ENCODE peak calls at places on chromosomes 3 and 15, in six cellular contexts. One of them, this sample, is unnamed.
A peak's percentile ranks its signal among the peaks of the same experiment; 100 is the strongest.

GRCh38 chr3:103367481-103367880 is 932.7 kb downstream of the ZPLD1 start:
- DNase-seq in upper lobe of right lung: no peak
- DNase-seq in thoracic aorta: no peak
- DNase-seq in esophagus squamous epithelium: no peak
- DNase-seq in HCT116: no peak
- DNase-seq in ovary: no peak
- DNase-seq in this sample: no peak

GRCh38 chr3:81451140-81451539 is 310.3 kb downstream of the GBE1 start:
- DNase-seq in HCT116: no peak
- DNase-seq in thoracic aorta: no peak
- DNase-seq in upper lobe of right lung: no peak
- DNase-seq in ovary: no peak
- DNase-seq in esophagus squamous epithelium: no peak
- DNase-seq in this sample: no peak

GRCh38 chr3:23831517-23832394 is 26.0 kb downstream of the UBE2E1 start:
- DNase-seq in upper lobe of right lung: no peak
- DNase-seq in ovary: no peak
- DNase-seq in thoracic aorta: no peak
- DNase-seq in esophagus squamous epithelium: no peak
- DNase-seq in HCT116: no peak
- DNase-seq in this sample: no peak

GRCh38 chr15:55434989-55435825 is 26.9 kb downstream of the PIERCE2 start:
- DNase-seq in upper lobe of right lung: no peak
- DNase-seq in HCT116: peak; percentile 42
- DNase-seq in thoracic aorta: no peak
- DNase-seq in esophagus squamous epithelium: no peak
- DNase-seq in ovary: no peak
- DNase-seq in this sample: no peak

GRCh38 chr15:66698971-66699370 is 3.1 kb upstream of the SMAD6 start:
- DNase-seq in esophagus squamous epithelium: no peak
- DNase-seq in thoracic aorta: no peak
- DNase-seq in upper lobe of right lung: no peak
- DNase-seq in HCT116: no peak
- DNase-seq in ovary: no peak
- DNase-seq in this sample: peak; percentile 82

GRCh38 chr3:187445352-187445751 is 77.2 kb downstream of the RTP4 start:
- DNase-seq in upper lobe of right lung: no peak
- DNase-seq in thoracic aorta: no peak
- DNase-seq in ovary: no peak
- DNase-seq in HCT116: no peak
- DNase-seq in esophagus squamous epithelium: no peak
- DNase-seq in this sample: no peak

GRCh38 chr15:84961114-84961452 is 20.6 kb upstream of the PDE8A start:
- DNase-seq in thoracic aorta: no peak
- DNase-seq in upper lobe of right lung: no peak
- DNase-seq in esophagus squamous epithelium: no peak
- DNase-seq in HCT116: no peak
- DNase-seq in ovary: no peak
- DNase-seq in this sample: no peak

GRCh38 chr15:49423021-49423420 is at the start of gene FGF7:
- DNase-seq in ovary: peak; percentile 42
- DNase-seq in upper lobe of right lung: no peak
- DNase-seq in thoracic aorta: no peak
- DNase-seq in HCT116: no peak
- DNase-seq in esophagus squamous epithelium: no peak
- DNase-seq in this sample: no peak

GRCh38 chr3:123602325-123602724 is 17.5 kb upstream of the HACD2 start:
- DNase-seq in upper lobe of right lung: no peak
- DNase-seq in HCT116: peak; percentile 69
- DNase-seq in esophagus squamous epithelium: no peak
- DNase-seq in ovary: no peak
- DNase-seq in thoracic aorta: no peak
- DNase-seq in this sample: no peak

GRCh38 chr15:69793436-69793782 is 304.3 kb downstream of the TLE3 start:
- DNase-seq in upper lobe of right lung: no peak
- DNase-seq in thoracic aorta: no peak
- DNase-seq in HCT116: no peak
- DNase-seq in ovary: no peak
- DNase-seq in esophagus squamous epithelium: no peak
- DNase-seq in this sample: peak; percentile 31

GRCh38 chr3:151315846-151316245 is 774 bp downstream of the GPR87 start:
- DNase-seq in HCT116: no peak
- DNase-seq in upper lobe of right lung: no peak
- DNase-seq in ovary: no peak
- DNase-seq in esophagus squamous epithelium: no peak
- DNase-seq in thoracic aorta: no peak
- DNase-seq in this sample: no peak

GRCh38 chr15:68252925-68253534 is 23.5 kb upstream of the CLN6 start:
- DNase-seq in ovary: peak; percentile 57
- DNase-seq in upper lobe of right lung: no peak
- DNase-seq in thoracic aorta: no peak
- DNase-seq in HCT116: peak; percentile 79
- DNase-seq in esophagus squamous epithelium: no peak
- DNase-seq in this sample: peak; percentile 69

GRCh38 chr3:194422188-194422587 is 23.1 kb upstream of the GP5 start:
- DNase-seq in upper lobe of right lung: no peak
- DNase-seq in ovary: no peak
- DNase-seq in esophagus squamous epithelium: no peak
- DNase-seq in HCT116: no peak
- DNase-seq in thoracic aorta: no peak
- DNase-seq in this sample: no peak

GRCh38 chr3:2697589-2697988 is 412.6 kb downstream of the IL5RA start:
- DNase-seq in thoracic aorta: no peak
- DNase-seq in HCT116: no peak
- DNase-seq in ovary: no peak
- DNase-seq in upper lobe of right lung: no peak
- DNase-seq in esophagus squamous epithelium: no peak
- DNase-seq in this sample: no peak

GRCh38 chr3:150912501-150912900 is 7.3 kb upstream of the MINDY4B start:
- DNase-seq in esophagus squamous epithelium: no peak
- DNase-seq in upper lobe of right lung: no peak
- DNase-seq in ovary: no peak
- DNase-seq in thoracic aorta: no peak
- DNase-seq in HCT116: no peak
- DNase-seq in this sample: no peak

GRCh38 chr15:45184562-45185041 is 3.2 kb downstream of the SHF start:
- DNase-seq in HCT116: no peak
- DNase-seq in upper lobe of right lung: no peak
- DNase-seq in thoracic aorta: no peak
- DNase-seq in esophagus squamous epithelium: no peak
- DNase-seq in ovary: no peak
- DNase-seq in this sample: no peak

GRCh38 chr3:102526865-102527264 is 92.0 kb downstream of the ZPLD1 start:
- DNase-seq in ovary: no peak
- DNase-seq in esophagus squamous epithelium: no peak
- DNase-seq in HCT116: no peak
- DNase-seq in upper lobe of right lung: no peak
- DNase-seq in thoracic aorta: no peak
- DNase-seq in this sample: no peak

GRCh38 chr15:31330111-31330785 is 3.6 kb downstream of the KLF13 start:
- DNase-seq in ovary: no peak
- DNase-seq in HCT116: no peak
- DNase-seq in thoracic aorta: no peak
- DNase-seq in esophagus squamous epithelium: no peak
- DNase-seq in upper lobe of right lung: peak; percentile 57
- DNase-seq in this sample: no peak

GRCh38 chr3:86984271-86984670 is 6.7 kb downstream of the VGLL3 start:
- DNase-seq in HCT116: no peak
- DNase-seq in upper lobe of right lung: no peak
- DNase-seq in thoracic aorta: no peak
- DNase-seq in ovary: no peak
- DNase-seq in esophagus squamous epithelium: no peak
- DNase-seq in this sample: no peak

GRCh38 chr3:44981751-44982150 is 5.7 kb downstream of the EXOSC7 start:
- DNase-seq in HCT116: no peak
- DNase-seq in esophagus squamous epithelium: no peak
- DNase-seq in upper lobe of right lung: no peak
- DNase-seq in thoracic aorta: no peak
- DNase-seq in ovary: no peak
- DNase-seq in this sample: no peak

GRCh38 chr3:72462611-72463011 is 385.6 kb downstream of the SHQ1 start:
- DNase-seq in HCT116: no peak
- DNase-seq in ovary: peak; percentile 35
- DNase-seq in thoracic aorta: no peak
- DNase-seq in esophagus squamous epithelium: no peak
- DNase-seq in upper lobe of right lung: no peak
- DNase-seq in this sample: no peak

GRCh38 chr15:25849431-25849921 is 13.7 kb downstream of the ATP10A start:
- DNase-seq in HCT116: no peak
- DNase-seq in ovary: peak; percentile 39
- DNase-seq in esophagus squamous epithelium: no peak
- DNase-seq in thoracic aorta: no peak
- DNase-seq in upper lobe of right lung: no peak
- DNase-seq in this sample: no peak

GRCh38 chr15:25848769-25849430 is 14.2 kb downstream of the ATP10A start:
- DNase-seq in thoracic aorta: no peak
- DNase-seq in HCT116: no peak
- DNase-seq in upper lobe of right lung: no peak
- DNase-seq in esophagus squamous epithelium: no peak
- DNase-seq in ovary: no peak
- DNase-seq in this sample: no peak

GRCh38 chr15:25846377-25846776 is 16.8 kb downstream of the ATP10A start:
- DNase-seq in HCT116: no peak
- DNase-seq in upper lobe of right lung: no peak
- DNase-seq in thoracic aorta: no peak
- DNase-seq in ovary: no peak
- DNase-seq in esophagus squamous epithelium: no peak
- DNase-seq in this sample: no peak

GRCh38 chr15:25847066-25847465 is 16.1 kb downstream of the ATP10A start:
- DNase-seq in ovary: no peak
- DNase-seq in thoracic aorta: no peak
- DNase-seq in HCT116: no peak
- DNase-seq in esophagus squamous epithelium: no peak
- DNase-seq in upper lobe of right lung: no peak
- DNase-seq in this sample: no peak

GRCh38 chr15:25848325-25848724 is 14.8 kb downstream of the ATP10A start:
- DNase-seq in esophagus squamous epithelium: no peak
- DNase-seq in thoracic aorta: no peak
- DNase-seq in ovary: no peak
- DNase-seq in HCT116: no peak
- DNase-seq in upper lobe of right lung: no peak
- DNase-seq in this sample: no peak
- H3K4me1 ChIP-seq in esophagus squamous epithelium: peaks cover 14% of the 10 kb centered on the region
- H3K4me1 ChIP-seq in thoracic aorta: peaks cover 95% of the 10 kb centered on the region
- H3K4me1 ChIP-seq in ovary: peaks cover 5% of the 10 kb centered on the region
- H3K4me1 ChIP-seq in HCT116: no peaks in the 10 kb centered on the region
- H3K4me1 ChIP-seq in upper lobe of right lung: peaks cover 48% of the 10 kb centered on the region
- H3K4me1 ChIP-seq in this sample: peaks cover 4% of the 10 kb centered on the region

GRCh38 chr3:46365737-46366524 is 4.8 kb upstream of the CCR5 start:
- DNase-seq in upper lobe of right lung: no peak
- DNase-seq in ovary: no peak
- DNase-seq in esophagus squamous epithelium: no peak
- DNase-seq in thoracic aorta: no peak
- DNase-seq in HCT116: no peak
- DNase-seq in this sample: no peak

GRCh38 chr3:46370784-46371183 is at the start of gene CCR5:
- DNase-seq in thoracic aorta: no peak
- DNase-seq in esophagus squamous epithelium: no peak
- DNase-seq in upper lobe of right lung: no peak
- DNase-seq in HCT116: no peak
- DNase-seq in ovary: no peak
- DNase-seq in this sample: no peak

GRCh38 chr3:46367811-46368210 is 2.9 kb upstream of the CCR5 start:
- DNase-seq in thoracic aorta: no peak
- DNase-seq in HCT116: no peak
- DNase-seq in upper lobe of right lung: no peak
- DNase-seq in ovary: no peak
- DNase-seq in esophagus squamous epithelium: no peak
- DNase-seq in this sample: no peak

GRCh38 chr3:46369675-46370132 is 1.0 kb upstream of the CCR5 start:
- DNase-seq in thoracic aorta: no peak
- DNase-seq in upper lobe of right lung: no peak
- DNase-seq in esophagus squamous epithelium: no peak
- DNase-seq in HCT116: no peak
- DNase-seq in ovary: no peak
- DNase-seq in this sample: no peak

GRCh38 chr3:46368569-46368968 is 2.2 kb upstream of the CCR5 start:
- DNase-seq in upper lobe of right lung: peak; percentile 78
- DNase-seq in HCT116: no peak
- DNase-seq in esophagus squamous epithelium: peak; percentile 31
- DNase-seq in thoracic aorta: no peak
- DNase-seq in ovary: no peak
- DNase-seq in this sample: peak; percentile 88
- TF ChIP-seq CTCF in upper lobe of right lung: peak; percentile 44
- TF ChIP-seq CTCF in HCT116: peak; percentile 38
- TF ChIP-seq CTCF in esophagus squamous epithelium: peak; percentile 39
- TF ChIP-seq CTCF in thoracic aorta: no peak
- TF ChIP-seq CTCF in ovary: no peak
- TF ChIP-seq CTCF in this sample: peak; percentile 80

DNA sequence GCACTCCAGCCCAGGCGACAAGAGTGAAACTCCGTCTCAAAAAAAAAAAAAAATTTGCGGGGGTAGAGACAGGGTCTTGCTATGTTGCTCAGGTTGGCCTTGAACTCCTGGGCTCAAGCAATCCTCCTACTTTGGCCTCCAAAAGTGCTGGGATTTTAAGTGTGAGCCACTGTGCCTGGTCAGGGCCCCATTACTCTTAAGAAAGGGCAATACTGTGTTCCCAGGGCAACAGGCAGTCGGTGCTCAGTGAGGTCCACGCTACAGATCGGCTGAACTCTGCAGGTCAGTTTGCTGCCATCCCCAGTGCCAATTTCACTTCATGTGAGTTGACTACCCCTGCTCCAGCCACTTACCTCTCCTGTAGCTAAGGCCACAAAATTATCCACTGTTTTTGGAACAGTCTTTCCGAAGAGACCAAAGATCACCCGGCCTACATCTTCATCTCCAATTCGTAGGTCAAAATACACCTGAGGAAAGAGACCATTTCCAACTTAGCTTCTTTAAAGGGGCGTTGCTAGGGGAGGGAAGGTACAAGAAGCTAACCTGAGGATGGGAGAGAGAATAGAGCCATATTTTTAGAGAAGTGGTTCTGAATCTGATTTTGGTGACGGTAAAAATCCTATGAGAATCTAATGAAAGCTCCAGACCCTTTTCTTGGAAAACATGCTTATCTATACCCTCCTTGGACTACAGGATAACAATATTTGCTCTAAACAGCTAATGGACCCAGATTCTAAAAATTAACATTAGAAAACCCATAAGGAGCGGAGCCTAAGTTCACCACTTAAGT is 939 bp downstream of the PPIB start:
- DNase-seq in thoracic aorta: no peak
- DNase-seq in ovary: no peak
- DNase-seq in HCT116: no peak
- DNase-seq in upper lobe of right lung: no peak
- DNase-seq in esophagus squamous epithelium: no peak
- DNase-seq in this sample: no peak
- H3K36me3 ChIP-seq in thoracic aorta: peaks cover 38% of the 10 kb centered on the region
- H3K36me3 ChIP-seq in ovary: no peaks in the 10 kb centered on the region
- H3K36me3 ChIP-seq in HCT116: peaks cover 29% of the 10 kb centered on the region
- H3K36me3 ChIP-seq in upper lobe of right lung: peaks cover 48% of the 10 kb centered on the region
- H3K36me3 ChIP-seq in esophagus squamous epithelium: peaks cover 37% of the 10 kb centered on the region
- H3K36me3 ChIP-seq in this sample: peaks cover 36% of the 10 kb centered on the region

DNA sequence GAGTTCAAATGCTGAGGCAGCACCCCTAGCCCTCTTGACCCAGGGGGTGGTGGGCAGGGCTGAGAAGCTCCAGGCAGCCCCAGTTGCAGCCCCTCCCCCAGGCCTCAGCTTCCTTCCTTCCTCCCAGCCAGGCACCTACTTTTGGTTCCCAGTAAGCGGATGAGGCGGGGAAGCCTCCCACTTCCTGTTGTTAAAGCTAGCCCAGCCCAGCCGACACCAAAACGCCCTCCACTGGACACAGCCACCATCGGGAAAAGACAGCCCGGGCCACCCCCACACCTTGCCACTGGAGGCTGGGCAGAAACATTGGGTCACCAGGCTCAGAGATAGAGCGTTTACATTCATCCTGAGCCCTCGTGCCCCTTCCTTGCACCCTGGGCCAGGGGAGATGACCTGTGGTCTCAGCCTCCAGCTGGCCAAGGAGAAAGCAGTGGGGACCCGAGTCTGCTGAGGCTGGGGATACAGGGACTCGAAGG is 3.5 kb downstream of the DUSP7 start:
- DNase-seq in esophagus squamous epithelium: peak; percentile 23
- DNase-seq in HCT116: no peak
- DNase-seq in upper lobe of right lung: peak; percentile 90
- DNase-seq in ovary: peak; percentile 81
- DNase-seq in thoracic aorta: peak; percentile 78
- DNase-seq in this sample: peak; percentile 94
- H3K4me1 ChIP-seq in esophagus squamous epithelium: peaks cover 71% of the 10 kb centered on the region
- H3K4me1 ChIP-seq in HCT116: peaks cover 45% of the 10 kb centered on the region
- H3K4me1 ChIP-seq in upper lobe of right lung: peaks cover 65% of the 10 kb centered on the region
- H3K4me1 ChIP-seq in ovary: peaks cover 24% of the 10 kb centered on the region
- H3K4me1 ChIP-seq in thoracic aorta: peaks cover 76% of the 10 kb centered on the region
- H3K4me1 ChIP-seq in this sample: peaks cover 3% of the 10 kb centered on the region

This sample was measured in endodermal cell.